ENCODE peak calls at places on chromosomes 3 and 15, in ten cellular contexts. E, K, Z, B, L, R, U, V, F and X are unnamed samples.

GRCh38 chr3:169764453-169765280 is at the start of gene TERC:
- DNase-seq in U (peak), E (peak), R (peak), B (peak), L (peak), K (peak), Z (peak), V (peak), F (peak), X (peak)

GRCh38 chr15:29734917-29735572 is 87.2 kb downstream of the TJP1 start:
- DNase-seq in E (no peak), V (no peak), R (no peak), Z (no peak), U (no peak), B (no peak), K (no peak), F (no peak), L (peak), X (no peak)

GRCh38 chr15:61479601-61480000 is 250.5 kb upstream of the RORA start:
- DNase-seq in K (no peak), B (no peak), F (no peak), R (no peak), V (no peak), E (no peak), Z (no peak), U (no peak), L (no peak), X (no peak)

GRCh38 chr3:45343947-45344346 is 44.4 kb upstream of the LARS2 start:
- DNase-seq in E (no peak), F (no peak), U (no peak), V (no peak), L (peak), Z (no peak), K (no peak), R (no peak), B (peak), X (no peak)

GRCh38 chr3:142251951-142252350 is 26.6 kb upstream of the GK5 start:
- DNase-seq in L (no peak), V (no peak), K (no peak), Z (no peak), B (no peak), U (no peak), R (no peak), F (no peak), E (no peak), X (no peak)

GRCh38 chr3:157523814-157524213 is 20.6 kb upstream of the VEPH1 start:
- DNase-seq in L (no peak), U (no peak), F (no peak), Z (no peak), B (no peak), E (no peak), V (no peak), K (no peak), R (no peak), X (no peak)

GRCh38 chr3:124200336-124200901 is 208.5 kb upstream of the ROPN1 start:
- DNase-seq in R (no peak), L (no peak), Z (no peak), V (no peak), E (no peak), K (no peak), F (no peak), B (no peak), U (no peak), X (no peak)

GRCh38 chr3:158105710-158106438 is at the start of gene SHOX2:
- DNase-seq in R (no peak), Z (no peak), V (peak), K (no peak), F (peak), E (peak), B (peak), U (peak), L (no peak), X (no peak)

GRCh38 chr3:11618897-11619296 is 24.8 kb downstream of the VGLL4 start:
- DNase-seq in U (no peak), K (no peak), B (no peak), F (peak), R (no peak), Z (no peak), V (no peak), E (no peak), L (no peak), X (no peak)

GRCh38 chr3:16332904-16333426 is 68.0 kb downstream of the OXNAD1 start:
- DNase-seq in B (no peak), V (no peak), Z (no peak), K (no peak), R (no peak), E (no peak), F (no peak), U (no peak), L (no peak), X (no peak)

GRCh38 chr3:138220788-138221187 is 33.7 kb downstream of the ARMC8 start:
- DNase-seq in R (no peak), L (no peak), K (no peak), E (no peak), Z (no peak), F (no peak), V (no peak), B (no peak), U (no peak), X (no peak)

GRCh38 chr3:45560270-45561020 is 34.1 kb upstream of the LIMD1 start:
- DNase-seq in Z (no peak), E (no peak), U (peak), F (peak), L (no peak), V (no peak), R (peak), K (no peak), B (no peak), X (peak)

GRCh38 chr3:179713643-179714090 is 60.8 kb downstream of the USP13 start:
- DNase-seq in U (no peak), V (no peak), B (no peak), L (no peak), E (no peak), F (no peak), K (no peak), R (no peak), Z (no peak), X (no peak)

GRCh38 chr3:81022339-81022738 is 739.1 kb downstream of the GBE1 start:
- DNase-seq in U (no peak), R (no peak), L (no peak), K (no peak), F (no peak), E (no peak), V (no peak), B (no peak), Z (no peak), X (no peak)

GRCh38 chr3:122377975-122378374 is 5.1 kb downstream of the MIX23 start:
- DNase-seq in F (no peak), V (no peak), L (no peak), E (no peak), K (no peak), Z (no peak), B (no peak), U (no peak), R (no peak), X (no peak)

GRCh38 chr3:42306499-42306898 is 40.5 kb upstream of the CCK start:
- DNase-seq in K (no peak), R (no peak), U (no peak), L (no peak), Z (no peak), F (no peak), V (no peak), E (no peak), B (no peak), X (no peak)

GRCh38 chr15:90184119-90184785 is 16.9 kb upstream of the SEMA4B start:
- DNase-seq in F (peak), L (peak), E (peak), U (peak), R (peak), B (peak), K (no peak), V (peak), Z (peak), X (peak)

GRCh38 chr15:89732451-89733172 is 18.4 kb downstream of the MESP1 start:
- DNase-seq in Z (no peak), K (no peak), V (no peak), L (no peak), R (peak), E (no peak), F (no peak), U (no peak), B (no peak), X (no peak)

GRCh38 chr3:48569808-48570450 is 6.3 kb upstream of the UCN2 start:
- DNase-seq in F (no peak), U (no peak), E (no peak), R (no peak), B (no peak), K (no peak), L (no peak), V (no peak), Z (no peak), X (no peak)

GRCh38 chr3:119628816-119629445 is 31.2 kb downstream of the PLA1A start:
- DNase-seq in U (no peak), B (no peak), K (no peak), R (no peak), F (no peak), Z (no peak), L (no peak), E (no peak), V (no peak), X (no peak)

GRCh38 chr3:40229411-40229810 is 80.1 kb upstream of the EIF1B start:
- DNase-seq in B (no peak), F (no peak), L (no peak), E (no peak), V (no peak), R (no peak), K (no peak), U (no peak), Z (no peak), X (no peak)

GRCh38 chr15:65312400-65312916 is 8.0 kb downstream of the RNU5B-1 start:
- DNase-seq in F (no peak), B (no peak), E (peak), K (no peak), R (peak), L (no peak), V (peak), U (no peak), Z (no peak), X (peak)

GRCh38 chr15:40413036-40413435 is 7.4 kb downstream of the IVD start:
- DNase-seq in V (peak), R (no peak), L (no peak), F (no peak), K (no peak), U (no peak), Z (no peak), B (no peak), E (no peak), X (no peak)

DNA sequence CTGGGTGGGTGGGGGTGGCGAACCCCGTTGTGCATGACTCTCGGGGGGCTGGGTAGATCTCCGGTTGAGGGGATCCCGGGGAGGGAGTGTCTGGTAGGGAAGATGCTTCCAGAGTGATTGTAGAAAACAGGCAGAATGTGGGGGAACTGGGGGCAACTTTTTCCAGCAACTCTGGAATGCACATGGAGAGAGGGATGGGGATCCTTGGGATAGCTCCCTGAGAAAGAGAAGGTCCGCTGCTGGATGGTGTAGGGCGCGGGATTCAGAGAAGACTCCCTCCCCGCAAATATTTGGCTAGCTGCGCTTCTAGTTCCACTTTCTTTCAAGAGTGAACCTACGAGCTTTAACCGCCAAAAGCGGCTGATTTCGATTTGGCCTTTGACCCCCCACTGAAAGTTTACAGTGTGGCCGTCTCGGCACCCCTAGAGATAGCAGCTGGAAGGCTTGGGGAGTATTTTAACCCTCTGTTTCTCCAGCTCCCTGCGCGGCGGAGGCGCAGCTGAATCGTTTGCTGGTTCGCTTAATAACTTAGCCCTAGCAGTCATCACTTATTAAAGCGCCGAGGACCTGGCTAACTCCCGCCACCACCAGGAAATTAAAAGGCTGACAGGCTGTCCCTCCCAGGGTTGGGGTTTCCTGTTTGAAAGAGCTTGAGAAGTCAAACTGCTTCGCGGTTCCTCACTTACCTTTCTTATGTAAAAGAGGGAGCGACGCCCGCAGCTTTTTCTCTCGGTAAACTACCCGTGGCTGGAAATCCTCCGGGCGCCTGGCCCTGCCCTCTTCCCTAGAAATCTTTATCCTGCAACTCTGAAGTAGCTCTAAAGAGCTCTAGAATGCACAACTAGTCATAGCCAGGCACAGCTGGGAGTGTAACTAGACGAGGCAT is 1.2 kb downstream of the PHLDB2 start:
- DNase-seq in R (peak), E (peak), U (peak), L (peak), V (peak), Z (peak), K (peak), F (peak), B (peak), X (peak)
- TF ChIP-seq POLR2A in R (peak), E (peak), U (peak), L (peak), V (no peak), Z (peak), K (no peak), F (peak), B (peak), X (peak)

DNA sequence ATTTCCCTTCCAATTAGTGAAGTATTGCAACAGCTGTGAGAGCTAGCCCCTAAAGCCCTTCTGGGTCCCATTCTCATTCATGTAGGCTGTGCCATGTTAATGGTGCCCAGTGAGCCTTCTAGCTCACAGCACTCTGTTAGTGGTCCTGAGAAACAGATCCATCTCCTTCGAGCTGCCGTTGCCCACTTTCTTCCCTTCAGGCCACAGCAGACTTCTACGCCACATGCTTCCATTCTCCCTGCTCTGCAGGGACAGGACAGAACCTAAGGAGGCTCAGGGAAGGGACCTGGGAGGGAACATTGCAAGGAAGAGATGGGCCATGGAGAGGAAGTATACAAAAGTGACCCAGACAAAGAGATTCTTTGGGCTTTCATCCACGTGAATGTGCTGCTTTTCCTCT is 11.7 kb upstream of the STARD5 start:
- DNase-seq in L (no peak), Z (no peak), K (no peak), B (no peak), V (no peak), U (no peak), E (no peak), F (no peak), R (no peak), X (no peak)
- TF ChIP-seq POLR2A in L (no peak), Z (no peak), K (no peak), B (no peak), V (no peak), U (no peak), E (no peak), F (no peak), R (no peak), X (no peak)

GRCh38 chr15:56732135-56732880 is 1.0 kb downstream of the ZNF280D start:
- DNase-seq in E (no peak), L (no peak), U (peak), Z (no peak), V (no peak), B (no peak), K (no peak), F (no peak), R (no peak), X (no peak)

GRCh38 chr15:56732881-56733130 is 503 bp downstream of the ZNF280D start:
- DNase-seq in V (no peak), U (no peak), L (peak), E (no peak), R (no peak), K (no peak), F (no peak), Z (no peak), B (no peak), X (no peak)

GRCh38 chr15:56734013-56734625 is 810 bp upstream of the ZNF280D start:
- DNase-seq in U (no peak), F (no peak), L (no peak), E (no peak), V (no peak), B (no peak), K (no peak), R (peak), Z (no peak), X (no peak)

GRCh38 chr15:56731571-56731970 is 1.7 kb downstream of the ZNF280D start:
- DNase-seq in E (no peak), V (no peak), R (no peak), F (no peak), U (no peak), Z (no peak), K (no peak), L (no peak), B (no peak), X (no peak)

DNA sequence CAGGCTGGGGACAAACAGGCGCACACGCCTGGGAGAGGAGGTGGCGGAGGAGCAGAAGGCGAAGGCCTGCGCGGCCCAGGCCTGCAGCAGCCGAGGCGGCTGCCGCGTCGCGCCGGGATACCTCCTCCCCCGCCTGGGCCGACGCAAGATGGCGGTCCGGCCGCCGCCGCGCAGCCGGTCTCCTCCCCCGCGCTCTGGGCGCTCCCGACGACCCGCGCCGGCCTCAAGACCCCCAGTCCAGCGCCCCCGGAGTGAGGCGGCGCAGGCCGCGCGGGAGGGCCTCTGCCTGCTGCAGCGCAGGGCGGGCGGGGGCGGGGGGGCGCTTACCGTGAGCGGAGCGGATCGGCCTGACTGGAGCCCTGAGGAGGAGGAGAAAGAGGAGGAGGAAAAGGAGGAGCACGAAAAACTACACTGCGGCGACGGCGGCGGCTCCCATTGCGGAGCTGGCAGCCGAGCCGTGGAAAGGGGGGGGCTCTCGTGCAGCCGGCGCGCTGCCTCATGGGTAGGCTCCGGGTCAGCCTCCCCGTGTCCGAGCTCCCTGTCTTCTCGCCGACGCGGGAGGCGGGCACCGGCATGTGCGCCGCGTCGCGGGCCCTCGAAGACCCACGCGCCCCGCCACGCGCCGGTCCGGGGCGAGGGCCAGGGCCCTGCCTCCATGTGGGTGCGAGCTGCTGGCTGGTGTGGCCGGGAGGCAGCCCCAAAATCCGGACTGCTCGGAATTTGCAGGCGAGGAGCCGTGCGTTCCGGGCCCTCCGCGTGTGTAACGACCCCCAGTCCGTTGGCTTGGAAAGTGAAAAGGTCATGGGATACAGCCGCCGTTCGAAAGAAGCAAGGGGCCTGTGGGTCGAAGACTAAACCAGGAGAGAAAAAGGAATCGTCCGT is at the start of gene ZNF280D:
- DNase-seq in F (peak), K (peak), Z (peak), L (peak), U (peak), R (peak), E (peak), B (peak), V (peak), X (peak)
- TF ChIP-seq POLR2A in F (no peak), K (peak), Z (peak), L (no peak), U (peak), R (peak), E (peak), B (peak), V (no peak), X (peak)

GRCh38 chr3:146530609-146531008 is 13.8 kb downstream of the PLSCR1 start:
- DNase-seq in U (no peak), V (no peak), F (no peak), L (no peak), R (no peak), Z (no peak), K (no peak), E (no peak), B (no peak), X (no peak)
- TF ChIP-seq POLR2A in U (no peak), V (no peak), F (no peak), L (no peak), R (no peak), Z (no peak), K (no peak), E (no peak), B (no peak), X (no peak)

GRCh38 chr3:47028667-47029066 is 49.2 kb downstream of the NBEAL2 start:
- DNase-seq in Z (no peak), R (no peak), K (no peak), L (no peak), V (no peak), E (no peak), U (no peak), B (no peak), F (no peak), X (no peak)
- TF ChIP-seq POLR2A in Z (no peak), R (no peak), K (no peak), L (no peak), V (no peak), E (no peak), U (no peak), B (no peak), F (no peak), X (no peak)

DNA sequence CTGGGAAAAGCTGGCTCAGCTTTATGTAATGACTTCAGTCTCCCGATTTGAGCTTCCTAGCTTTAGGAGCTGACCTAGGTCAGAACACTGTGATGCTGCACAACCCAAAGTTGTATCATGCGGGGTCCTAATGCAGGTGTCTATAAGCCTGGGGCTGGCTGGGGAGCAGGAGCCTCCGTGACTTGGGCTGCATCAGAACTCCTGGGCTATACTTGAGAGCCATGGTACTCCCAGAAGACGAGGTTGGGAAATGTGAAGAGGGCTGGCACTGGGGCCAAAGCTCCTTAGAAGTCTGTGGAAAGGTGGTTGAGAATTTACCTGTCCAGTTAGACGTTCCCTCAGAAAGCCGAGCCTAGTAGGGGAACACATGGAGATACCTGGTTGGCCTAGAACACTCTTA is 57.0 kb downstream of the BSN start:
- DNase-seq in F (no peak), B (no peak), E (no peak), V (no peak), U (no peak), R (no peak), K (no peak), Z (no peak), L (no peak), X (no peak)
- TF ChIP-seq POLR2A in F (no peak), B (no peak), E (no peak), V (no peak), U (no peak), R (no peak), K (no peak), Z (no peak), L (no peak), X (no peak)